ENCODE peak calls at places on chromosomes 2 and 18, in five cellular contexts. C is DMS153; W is iris pigment epithelial cell; E is thyroid gland; X is stimulated activated CD4-positive, alpha-beta T cell treated with anti-CD3 and anti-CD28 coated beads, Interleukin-12 subunit alpha, Interleukin-12 subunit beta, amount 100 ng/mL, for 4 hours. V is an unnamed sample.

GRCh38 chr18:30376515-30376914 is 666.0 kb downstream of the DSC3 start:
- DNase-seq in C (no peak), W (no peak), X (no peak), E (no peak), V (peak; percentile 53)

GRCh38 chr2:68203587-68203986 is 45.9 kb downstream of the PNO1 start:
- DNase-seq in W (no peak), E (no peak), X (no peak), C (no peak), V (no peak)

GRCh38 chr2:240926516-240927389 is 20.6 kb downstream of the CROCC2 start:
- DNase-seq in E (no peak), W (no peak), C (no peak), X (no peak), V (no peak)

GRCh38 chr2:70557171-70557838 is 3.7 kb upstream of the TGFA start:
- DNase-seq in X (no peak), W (peak; percentile 17), C (peak; percentile 81), E (peak; percentile 54), V (no peak)

GRCh38 chr18:54825626-54826344 is 2.5 kb upstream of the RAB27B start:
- DNase-seq in X (no peak), E (no peak), W (no peak), C (no peak), V (no peak)

GRCh38 chr18:35730738-35731370 is 149.3 kb downstream of the GALNT1 start:
- DNase-seq in E (no peak), C (no peak), W (no peak), X (no peak), V (no peak)

GRCh38 chr2:1544478-1545069 is 131.3 kb downstream of the TPO start:
- DNase-seq in E (peak; percentile 63), X (no peak), W (peak; percentile 46), C (no peak), V (no peak)

GRCh38 chr2:166156985-166157490 is 29.2 kb upstream of the SCN1A start:
- DNase-seq in C (no peak), X (no peak), E (no peak), W (no peak), V (no peak)

GRCh38 chr2:236204953-236205352 is 36.8 kb upstream of the GBX2 start:
- DNase-seq in C (no peak), E (no peak), W (no peak), X (no peak), V (no peak)

GRCh38 chr2:9466147-9466683 is 8.1 kb upstream of the IAH1 start:
- DNase-seq in W (no peak), X (no peak), C (no peak), E (no peak), V (no peak)

GRCh38 chr2:145012806-145013205 is 492.9 kb upstream of the ZEB2 start:
- DNase-seq in C (no peak), X (no peak), W (no peak), E (no peak), V (no peak)

V was measured in K562.